ENCODE peak calls at places on chromosomes 4 and X, in nine cellular contexts. U, K, S, C, A, E, D, L and Z are unnamed samples.
A peak's percentile ranks its signal among the peaks of the same experiment; 100 is the strongest.

GRCh38 chr4:65007841-65008439 is 598.7 kb upstream of the TECRL start:
- DNase-seq in U (peak; percentile 36), K (no peak), S (no peak), C (no peak), A (peak; percentile 41), E (no peak), D (peak; percentile 56), L (peak; percentile 40), Z (peak; percentile 24)

GRCh38 chr4:156723951-156724668 is 247.5 kb downstream of the PDGFC start:
- DNase-seq in U (peak; percentile 35), K (no peak), S (peak; percentile 39), C (no peak), A (no peak), E (peak; percentile 35), D (no peak), L (no peak), Z (no peak)

GRCh38 chr4:21656832-21657231 is 291.7 kb downstream of the KCNIP4 start:
- DNase-seq in U (peak; percentile 8), K (no peak), S (no peak), C (peak; percentile 59), A (no peak), E (no peak), D (no peak), L (peak; percentile 91), Z (peak; percentile 49)

GRCh38 chr4:39591290-39591689 is 47.4 kb downstream of the SMIM14 start:
- DNase-seq in U (peak; percentile 7), K (no peak), S (no peak), C (no peak), A (no peak), E (no peak), D (peak; percentile 31), L (peak; percentile 40), Z (no peak)

GRCh38 chrX:76014321-76014720 is 158.5 kb upstream of the PBDC1 start:
- DNase-seq in U (no peak), K (no peak), S (no peak), C (no peak), A (no peak), E (no peak), D (peak; percentile 59), L (no peak), Z (no peak)

GRCh38 chrX:30851459-30851858 is 37.6 kb downstream of the TAB3 start:
- DNase-seq in U (no peak), K (no peak), S (no peak), C (no peak), A (no peak), E (no peak), D (no peak), L (no peak), Z (no peak)

GRCh38 chr4:67576538-67576937 is 18.0 kb downstream of the STAP1 start:
- DNase-seq in U (no peak), K (no peak), S (no peak), C (no peak), A (peak; percentile 77), E (no peak), D (peak; percentile 32), L (no peak), Z (no peak)

GRCh38 chr4:3251691-3252479 is 2.9 kb downstream of the MSANTD1 start:
- DNase-seq in U (no peak), K (peak; percentile 5), S (peak; percentile 44), C (no peak), A (no peak), E (no peak), D (no peak), L (no peak), Z (no peak)

GRCh38 chr4:108532187-108532586 is 88.2 kb upstream of the RPL34 start:
- DNase-seq in U (no peak), K (no peak), S (no peak), C (no peak), A (no peak), E (no peak), D (no peak), L (no peak), Z (no peak)

GRCh38 chr4:114466299-114466698 is 132.3 kb upstream of the UGT8 start:
- DNase-seq in U (no peak), K (no peak), S (no peak), C (no peak), A (no peak), E (no peak), D (no peak), L (no peak), Z (no peak)

GRCh38 chrX:17377795-17378194 is 2.8 kb downstream of the NHS start:
- DNase-seq in U (no peak), K (no peak), S (no peak), C (no peak), A (no peak), E (no peak), D (no peak), L (peak; percentile 2), Z (no peak)

GRCh38 chr4:56656346-56656643 is 24.8 kb downstream of the HOPX start:
- DNase-seq in U (no peak), K (peak; percentile 29), S (no peak), C (no peak), A (peak; percentile 18), E (peak; percentile 69), D (peak; percentile 12), L (no peak), Z (no peak)

GRCh38 chr4:121070696-121071639 is 1.4 kb downstream of the NDNF start:
- DNase-seq in U (peak; percentile 79), K (peak; percentile 40), S (peak; percentile 71), C (no peak), A (no peak), E (peak; percentile 69), D (peak; percentile 78), L (peak; percentile 47), Z (no peak)

GRCh38 chr4:3261411-3262207 is 12.7 kb downstream of the MSANTD1 start:
- DNase-seq in U (peak; percentile 4), K (peak; percentile 9), S (no peak), C (no peak), A (no peak), E (no peak), D (no peak), L (no peak), Z (no peak)

GRCh38 chr4:101649790-101650450 is 140.6 kb upstream of the BANK1 start:
- DNase-seq in U (no peak), K (no peak), S (no peak), C (no peak), A (no peak), E (no peak), D (no peak), L (no peak), Z (no peak)

GRCh38 chr4:8290701-8290970 is 21.1 kb downstream of the HTRA3 start:
- DNase-seq in U (no peak), K (no peak), S (peak; percentile 26), C (no peak), A (no peak), E (peak; percentile 19), D (no peak), L (no peak), Z (no peak)

GRCh38 chr4:65592089-65592488 is 78.2 kb downstream of the EPHA5 start:
- DNase-seq in U (no peak), K (no peak), S (no peak), C (no peak), A (no peak), E (no peak), D (no peak), L (no peak), Z (no peak)

GRCh38 chr4:54176202-54176601 is 52.9 kb upstream of the PDGFRA start:
- DNase-seq in U (no peak), K (no peak), S (no peak), C (no peak), A (no peak), E (no peak), D (no peak), L (no peak), Z (no peak)

DNA sequence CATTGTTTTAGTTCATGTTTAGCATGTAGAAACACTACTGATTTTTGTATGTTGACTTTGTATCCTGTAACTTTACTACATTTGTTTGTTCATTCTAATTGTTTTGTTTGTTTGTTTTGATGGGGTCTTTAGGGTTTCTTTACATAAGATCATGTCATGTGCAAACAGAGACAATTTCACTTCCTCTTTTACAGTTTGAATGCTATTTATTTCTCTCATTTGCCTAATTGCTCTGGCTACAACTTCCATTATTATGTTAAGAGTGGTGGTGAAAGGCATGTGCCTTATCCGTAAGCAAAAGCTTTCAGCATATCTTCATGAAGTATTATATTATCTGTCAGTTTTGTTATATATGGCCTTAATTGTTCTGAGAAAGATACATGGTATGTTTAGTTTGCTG is 571.1 kb downstream of the PCDH7 start:
- DNase-seq in U (no peak), K (no peak), S (no peak), C (no peak), A (peak; percentile 5), E (no peak), D (peak; percentile 30), L (no peak), Z (no peak)
- H3K4me3 ChIP-seq in U (no peak overlapping the region), K (no peak overlapping the region), S (no peak overlapping the region), C (no peak overlapping the region), A (no peak overlapping the region), E (no peak overlapping the region), D (no peak overlapping the region), L (no peak overlapping the region), Z (no peak overlapping the region)

GRCh38 chr4:26075588-26075987 is 161.6 kb downstream of the SMIM20 start:
- DNase-seq in U (no peak), K (no peak), S (no peak), C (no peak), A (no peak), E (no peak), D (no peak), L (peak; percentile 49), Z (no peak)
- H3K4me3 ChIP-seq in U (no peak overlapping the region), K (no peak overlapping the region), S (no peak overlapping the region), C (no peak overlapping the region), A (no peak overlapping the region), E (no peak overlapping the region), D (no peak overlapping the region), L (no peak overlapping the region), Z (no peak overlapping the region)

GRCh38 chr4:112184438-112184837 is 39.2 kb downstream of the FAM241A start:
- DNase-seq in U (no peak), K (no peak), S (no peak), C (no peak), A (no peak), E (no peak), D (no peak), L (no peak), Z (no peak)

GRCh38 chr4:112183252-112183651 is 38.0 kb downstream of the FAM241A start:
- DNase-seq in U (no peak), K (no peak), S (no peak), C (no peak), A (peak; percentile 29), E (no peak), D (no peak), L (peak; percentile 47), Z (no peak)

GRCh38 chr4:112185334-112185733 is 40.1 kb downstream of the FAM241A start:
- DNase-seq in U (no peak), K (no peak), S (no peak), C (no peak), A (peak; percentile 54), E (no peak), D (no peak), L (no peak), Z (no peak)

GRCh38 chr4:112182604-112183003 is 37.4 kb downstream of the FAM241A start:
- DNase-seq in U (no peak), K (no peak), S (no peak), C (no peak), A (no peak), E (no peak), D (no peak), L (no peak), Z (no peak)

GRCh38 chr4:112185740-112186670 is 40.8 kb downstream of the FAM241A start:
- DNase-seq in U (no peak), K (no peak), S (no peak), C (no peak), A (no peak), E (no peak), D (no peak), L (peak; percentile 15), Z (no peak)
- H3K4me3 ChIP-seq in U (no peak overlapping the region), K (no peak overlapping the region), S (no peak overlapping the region), C (no peak overlapping the region), A (no peak overlapping the region), E (no peak overlapping the region), D (no peak overlapping the region), L (no peak overlapping the region), Z (no peak overlapping the region)

GRCh38 chr4:53113433-53114215 is 251.5 kb downstream of the RASL11B start:
- DNase-seq in U (no peak), K (no peak), S (no peak), C (no peak), A (peak; percentile 7), E (no peak), D (no peak), L (peak; percentile 46), Z (no peak)
- H3K4me3 ChIP-seq in U (no peak overlapping the region), K (no peak overlapping the region), S (no peak overlapping the region), C (no peak overlapping the region), A (no peak overlapping the region), E (no peak overlapping the region), D (no peak overlapping the region), L (no peak overlapping the region), Z (no peak overlapping the region)